ENCODE peak calls at places on chromosomes 6 and 20, in eight cellular contexts. E is skeletal muscle cell; R is NCI-H1417 treated with DMSO at 0.1 percent for 48 hours; X is SHP77; Z is NCI-H2029 treated with DMSO at 0.1 percent for 48 hours; J is astrocyte; V is HEK293T; F is stimulated activated CD8-positive, alpha-beta memory T cell treated with anti-CD3 and anti-CD28 coated beads, Interleukin-2, amount 100 ng/mL, for 1 hour. N is an unnamed sample.

GRCh38 chr6:137222376-137222775 is 3.2 kb upstream of the IFNGR1 start:
- DNase-seq in E (no peak), R (no peak), X (no peak), Z (no peak), J (no peak), V (no peak), F (no peak), N (no peak)

GRCh38 chr6:99219788-99220187 is 129.7 kb downstream of the FAXC start:
- DNase-seq in E (no peak), R (no peak), X (no peak), Z (no peak), J (no peak), V (peak), F (no peak), N (no peak)

GRCh38 chr6:38239719-38240451 is 399.8 kb downstream of the BTBD9 start:
- DNase-seq in E (no peak), R (no peak), X (no peak), Z (peak), J (peak), V (no peak), F (no peak), N (no peak)

GRCh38 chr6:13328076-13328874 is at the start of gene TBC1D7:
- DNase-seq in E (peak), R (peak), X (peak), Z (peak), J (peak), V (peak), F (peak), N (peak)

GRCh38 chr6:35742842-35743241 is 6.0 kb downstream of the ARMC12 start:
- DNase-seq in E (no peak), R (no peak), X (no peak), Z (no peak), J (no peak), V (no peak), F (no peak), N (no peak)

GRCh38 chr6:56803594-56803993 is 151.3 kb upstream of the BEND6 start:
- DNase-seq in E (peak), R (no peak), X (no peak), Z (no peak), J (peak), V (no peak), F (no peak), N (no peak)

GRCh38 chr6:89487864-89488263 is 54.9 kb downstream of the ANKRD6 start:
- DNase-seq in E (no peak), R (no peak), X (peak), Z (peak), J (no peak), V (no peak), F (no peak), N (no peak)

GRCh38 chr20:34061695-34062094 is 50.3 kb downstream of the EIF2S2 start:
- DNase-seq in E (no peak), R (no peak), X (no peak), Z (no peak), J (no peak), V (no peak), F (no peak), N (no peak)

GRCh38 chr20:34922654-34923381 is 32.8 kb downstream of the GSS start:
- DNase-seq in E (peak), R (no peak), X (no peak), Z (no peak), J (peak), V (no peak), F (no peak), N (no peak)

GRCh38 chr6:144314003-144314485 is 28.9 kb downstream of the UTRN start:
- DNase-seq in E (peak), R (no peak), X (no peak), Z (no peak), J (peak), V (no peak), F (no peak), N (no peak)

GRCh38 chr6:124961784-124962611 is at the start of gene RNF217:
- DNase-seq in E (no peak), R (no peak), X (no peak), Z (no peak), J (peak), V (peak), F (no peak), N (no peak)

GRCh38 chr20:10119336-10119735 is 84.5 kb downstream of the ANKEF1 start:
- DNase-seq in E (no peak), R (no peak), X (no peak), Z (no peak), J (no peak), V (no peak), F (no peak), N (no peak)

GRCh38 chr20:17885544-17885943 is 83.0 kb downstream of the SNX5 start:
- DNase-seq in E (no peak), R (no peak), X (no peak), Z (no peak), J (no peak), V (no peak), F (no peak), N (no peak)

GRCh38 chr6:118650500-118651281 is 700 bp downstream of the CEP85L start:
- DNase-seq in E (no peak), R (no peak), X (peak), Z (peak), J (no peak), V (peak), F (no peak), N (no peak)

GRCh38 chr20:46253391-46253790 is 54.9 kb downstream of the CDH22 start:
- DNase-seq in E (no peak), R (no peak), X (peak), Z (no peak), J (no peak), V (peak), F (no peak), N (no peak)

GRCh38 chr20:62040381-62040922 is 25.2 kb downstream of the TAF4 start:
- DNase-seq in E (no peak), R (no peak), X (no peak), Z (no peak), J (no peak), V (no peak), F (no peak), N (no peak)

GRCh38 chr20:62042025-62042820 is 23.5 kb downstream of the TAF4 start:
- DNase-seq in E (no peak), R (no peak), X (no peak), Z (no peak), J (no peak), V (no peak), F (no peak), N (no peak)

GRCh38 chr6:154276810-154277577 is 79.6 kb downstream of the IPCEF1 start:
- DNase-seq in E (no peak), R (no peak), X (peak), Z (peak), J (peak), V (peak), F (no peak), N (peak)

GRCh38 chr6:136228811-136229210 is 21.3 kb downstream of the MTFR2 start:
- DNase-seq in E (no peak), R (no peak), X (no peak), Z (no peak), J (no peak), V (no peak), F (no peak), N (no peak)

GRCh38 chr6:10771371-10771894 is 23.8 kb downstream of the TMEM14B start:
- DNase-seq in E (no peak), R (no peak), X (no peak), Z (peak), J (no peak), V (no peak), F (no peak), N (no peak)

GRCh38 chr20:32188376-32189122 is 19.0 kb downstream of the PLAGL2 start:
- DNase-seq in E (no peak), R (no peak), X (no peak), Z (no peak), J (no peak), V (no peak), F (no peak), N (no peak)

GRCh38 chr6:79913369-79913768 is 34.0 kb downstream of the ELOVL4 start:
- DNase-seq in E (no peak), R (no peak), X (no peak), Z (no peak), J (no peak), V (no peak), F (no peak), N (no peak)

GRCh38 chr6:113654396-113654795 is 202.7 kb upstream of the MARCKS start:
- DNase-seq in E (peak), R (no peak), X (no peak), Z (no peak), J (peak), V (no peak), F (no peak), N (no peak)

GRCh38 chr20:23451956-23452487 is 654 bp downstream of the CST11 start:
- DNase-seq in E (no peak), R (no peak), X (no peak), Z (no peak), J (no peak), V (no peak), F (no peak), N (no peak)

GRCh38 chr20:64069614-64070243 is 6.7 kb downstream of the TCEA2 start:
- DNase-seq in E (no peak), R (no peak), X (no peak), Z (no peak), J (no peak), V (peak), F (no peak), N (no peak)

GRCh38 chr6:17457956-17458355 is 64.6 kb downstream of the CAP2 start:
- DNase-seq in E (no peak), R (no peak), X (no peak), Z (no peak), J (no peak), V (no peak), F (no peak), N (no peak)

GRCh38 chr6:2953098-2953497 is 18.3 kb downstream of the SERPINB6 start:
- DNase-seq in E (no peak), R (no peak), X (no peak), Z (no peak), J (no peak), V (no peak), F (no peak), N (no peak)